ENCODE peak calls at places on chromosomes 12 and 14, in ten cellular contexts. K is CD4-positive, alpha-beta memory T cell; T is EL; E is fibroblast of pulmonary artery; Y is T-cell; Q is H54; U is foreskin melanocyte; D is NCI-H345; P is GM13977; O is body of pancreas. B is an unnamed sample.

GRCh38 chr12:118327381-118327780 is 45.3 kb downstream of the TAOK3 start:
- DNase-seq in K (no peak), T (no peak), Y (no peak), U (no peak), E (no peak), D (no peak), O (no peak), P (no peak), Q (no peak), B (no peak)

GRCh38 chr12:75690556-75690955 is 179.1 kb upstream of the KRR1 start:
- DNase-seq in O (no peak), U (no peak), Q (peak), T (peak), E (peak), Y (no peak), P (no peak), D (no peak), K (no peak), B (no peak)

GRCh38 chr14:55539975-55540374 is 40.0 kb upstream of the KTN1 start:
- DNase-seq in P (no peak), Q (no peak), T (no peak), D (no peak), K (no peak), U (no peak), O (no peak), Y (no peak), E (no peak), B (no peak)

GRCh38 chr14:75222208-75222701 is 45.8 kb upstream of the TMED10 start:
- DNase-seq in E (peak), D (no peak), K (no peak), U (no peak), Y (no peak), O (no peak), P (peak), T (peak), Q (peak), B (peak)

GRCh38 chr14:106843951-106844483 is 1317.6 kb downstream of the TMEM121 start:
- DNase-seq in T (no peak), U (no peak), Q (no peak), E (no peak), Y (peak), D (peak), P (no peak), K (peak), O (peak), B (peak)

GRCh38 chr14:32259368-32260013 is 56.4 kb upstream of the RNU6-8 start:
- DNase-seq in O (no peak), P (peak), K (no peak), E (peak), Q (peak), Y (no peak), U (peak), T (peak), D (no peak), B (no peak)

GRCh38 chr12:65827827-65828231 is 3.5 kb downstream of the HMGA2 start:
- DNase-seq in D (no peak), U (no peak), P (no peak), E (peak), Q (no peak), Y (no peak), K (no peak), T (no peak), O (no peak), B (no peak)

GRCh38 chr12:119925269-119925668 is 48.1 kb upstream of the CIT start:
- DNase-seq in Q (no peak), Y (no peak), O (no peak), U (no peak), K (no peak), D (no peak), E (no peak), T (no peak), P (no peak), B (no peak)

GRCh38 chr12:11584213-11584855 is 65.1 kb upstream of the ETV6 start:
- DNase-seq in K (no peak), Q (no peak), O (no peak), D (no peak), U (no peak), T (no peak), P (no peak), E (peak), Y (no peak), B (no peak)

GRCh38 chr14:28142400-28143015 is 624.1 kb upstream of the FOXG1 start:
- DNase-seq in P (no peak), U (no peak), Q (no peak), K (no peak), O (no peak), D (peak), E (peak), T (no peak), Y (no peak), B (no peak)

GRCh38 chr14:59022144-59022543 is 166.3 kb upstream of the DAAM1 start:
- DNase-seq in U (no peak), Y (no peak), K (no peak), O (no peak), D (no peak), T (no peak), Q (no peak), E (no peak), P (no peak), B (no peak)

GRCh38 chr12:124829008-124829707 is 34.5 kb downstream of the SCARB1 start:
- DNase-seq in D (no peak), O (no peak), T (peak), P (no peak), Y (no peak), K (no peak), E (peak), U (peak), Q (peak), B (no peak)

GRCh38 chr12:98106201-98106600 is 409.2 kb upstream of the TMPO start:
- DNase-seq in Q (no peak), U (no peak), K (no peak), Y (no peak), D (no peak), P (no peak), E (no peak), T (no peak), O (no peak), B (no peak)

GRCh38 chr12:63967358-63967757 is 122.9 kb downstream of the SRGAP1 start:
- DNase-seq in O (no peak), U (no peak), D (no peak), T (peak), P (no peak), K (no peak), Q (peak), E (peak), Y (no peak), B (no peak)

GRCh38 chr12:122651520-122652224 is 51.5 kb downstream of the HCAR2 start:
- DNase-seq in P (no peak), T (no peak), D (no peak), K (no peak), Y (no peak), O (no peak), Q (no peak), E (no peak), U (no peak), B (no peak)

GRCh38 chr14:91138511-91139359 is 24.9 kb downstream of the DGLUCY start:
- DNase-seq in Q (no peak), O (peak), U (no peak), P (peak), Y (peak), T (peak), K (peak), E (peak), D (peak), B (no peak)

GRCh38 chr12:990308-990648 is 745 bp upstream of the ERC1 start:
- DNase-seq in Q (no peak), Y (peak), O (peak), T (peak), P (peak), E (peak), K (no peak), U (no peak), D (peak), B (peak)

GRCh38 chr14:35384386-35385041 is 20.0 kb downstream of the NFKBIA start:
- DNase-seq in Q (peak), Y (no peak), E (peak), K (no peak), P (no peak), T (peak), O (no peak), U (peak), D (no peak), B (no peak)

GRCh38 chr12:40697566-40698257 is 5.5 kb downstream of the CNTN1 start:
- DNase-seq in O (no peak), U (no peak), D (peak), T (no peak), E (no peak), P (no peak), Y (no peak), K (no peak), Q (no peak), B (no peak)

GRCh38 chr12:80837342-80837978 is 100.3 kb downstream of the LIN7A start:
- DNase-seq in K (no peak), E (peak), T (peak), Q (peak), O (peak), Y (no peak), P (no peak), D (peak), U (peak), B (no peak)

GRCh38 chr14:101006008-101006407 is 102.5 kb upstream of the RTL1 start:
- DNase-seq in P (peak), Y (no peak), D (no peak), U (no peak), O (no peak), T (no peak), K (no peak), Q (no peak), E (no peak), B (no peak)

GRCh38 chr14:77603654-77604270 is 12.7 kb downstream of the SPTLC2 start:
- DNase-seq in Q (no peak), Y (no peak), D (no peak), O (no peak), P (no peak), E (peak), T (no peak), K (no peak), U (peak), B (no peak)

GRCh38 chr12:106096376-106096775 is 42.4 kb downstream of the NUAK1 start:
- DNase-seq in K (no peak), D (no peak), O (peak), E (peak), T (no peak), P (no peak), Y (no peak), U (no peak), Q (no peak), B (no peak)

GRCh38 chr14:77086017-77086727 is 11.9 kb upstream of the CIPC start:
- DNase-seq in D (no peak), U (no peak), P (peak), T (peak), K (no peak), O (no peak), E (peak), Y (no peak), Q (no peak), B (no peak)

GRCh38 chr12:64008596-64008995 is 164.1 kb downstream of the SRGAP1 start:
- DNase-seq in D (no peak), P (no peak), E (no peak), U (no peak), O (no peak), K (no peak), T (no peak), Y (no peak), Q (no peak), B (no peak)

GRCh38 chr12:48105321-48105866 is 485 bp downstream of the SENP1 start:
- DNase-seq in Y (peak), K (peak), Q (no peak), D (no peak), O (no peak), E (peak), U (no peak), T (no peak), P (peak), B (no peak)

GRCh38 chr12:89353823-89354629 is 1.7 kb upstream of the DUSP6 start:
- DNase-seq in D (peak), Y (peak), U (peak), E (peak), P (peak), O (peak), Q (peak), K (peak), T (peak), B (peak)

GRCh38 chr14:30610719-30611388 is 11.3 kb upstream of the SCFD1 start:
- DNase-seq in U (peak), K (no peak), P (no peak), O (peak), D (peak), Q (no peak), Y (no peak), E (peak), T (peak), B (peak)

GRCh38 chr14:101862711-101863110 is 101.2 kb downstream of the PPP2R5C start:
- DNase-seq in Q (no peak), Y (no peak), P (no peak), T (no peak), D (no peak), E (no peak), K (no peak), O (no peak), U (no peak), B (no peak)

GRCh38 chr12:68332726-68333630 is 816 bp upstream of the MDM1 start:
- DNase-seq in U (no peak), Q (no peak), O (no peak), T (no peak), E (peak), K (no peak), D (no peak), P (no peak), Y (no peak), B (no peak)

GRCh38 chr14:68539311-68539737 is 253.5 kb downstream of the ZFP36L1 start:
- DNase-seq in E (no peak), Y (no peak), P (no peak), D (no peak), U (no peak), O (no peak), T (no peak), Q (no peak), K (no peak), B (no peak)

GRCh38 chr14:34931206-34931605 is 51.6 kb upstream of the SRP54 start:
- DNase-seq in O (no peak), D (no peak), Y (peak), T (no peak), P (no peak), Q (no peak), K (peak), U (peak), E (peak), B (no peak)

GRCh38 chr14:32047791-32048190 is 29.3 kb upstream of the ARHGAP5 start:
- DNase-seq in U (peak), D (no peak), Q (no peak), Y (no peak), E (no peak), K (no peak), O (no peak), P (no peak), T (peak), B (no peak)

GRCh38 chr14:53640695-53641094 is 315.9 kb downstream of the BMP4 start:
- DNase-seq in Y (no peak), K (no peak), U (no peak), T (peak), P (no peak), Q (no peak), O (peak), E (no peak), D (no peak), B (no peak)